ENCODE peak calls at places on chromosomes 12 and 14, in five cellular contexts. One of them, this sample, is unnamed.

GRCh38 chr14:104321151-104322130 is 183.1 kb downstream of the KIF26A start:
- DNase-seq in GM12878: no peak
- DNase-seq in K562: no peak
- DNase-seq in A549: no peak
- DNase-seq in HepG2: no peak
- DNase-seq in this sample: no peak

GRCh38 chr12:124332900-124333299 is 38.0 kb downstream of the RFLNA start:
- DNase-seq in GM12878: no peak
- DNase-seq in K562: no peak
- DNase-seq in A549: no peak
- DNase-seq in HepG2: no peak
- DNase-seq in this sample: no peak

GRCh38 chr14:91311284-91311662 is 66.8 kb upstream of the GPR68 start:
- DNase-seq in GM12878: no peak
- DNase-seq in K562: no peak
- DNase-seq in A549: no peak
- DNase-seq in HepG2: no peak
- DNase-seq in this sample: no peak

GRCh38 chr12:69908208-69908607 is 83.2 kb downstream of the MYRFL start:
- DNase-seq in GM12878: no peak
- DNase-seq in K562: no peak
- DNase-seq in A549: no peak
- DNase-seq in HepG2: no peak
- DNase-seq in this sample: no peak

GRCh38 chr14:80705241-80705980 is 236.1 kb downstream of the CEP128 start:
- DNase-seq in GM12878: no peak
- DNase-seq in K562: no peak
- DNase-seq in A549: no peak
- DNase-seq in HepG2: no peak
- DNase-seq in this sample: no peak

GRCh38 chr12:109833307-109834189 is at the start of gene TRPV4:
- DNase-seq in GM12878: no peak
- DNase-seq in K562: no peak
- DNase-seq in A549: no peak
- DNase-seq in HepG2: no peak
- DNase-seq in this sample: peak

GRCh38 chr14:31510222-31510621 is 22.4 kb upstream of the GPR33 start:
- DNase-seq in GM12878: no peak
- DNase-seq in K562: peak
- DNase-seq in A549: peak
- DNase-seq in HepG2: peak
- DNase-seq in this sample: peak

GRCh38 chr12:109656681-109657262 is 56.9 kb upstream of the FAM222A start:
- DNase-seq in GM12878: no peak
- DNase-seq in K562: no peak
- DNase-seq in A549: no peak
- DNase-seq in HepG2: no peak
- DNase-seq in this sample: no peak

GRCh38 chr14:100290607-100291304 is 15.5 kb downstream of the SLC25A29 start:
- DNase-seq in GM12878: no peak
- DNase-seq in K562: no peak
- DNase-seq in A549: no peak
- DNase-seq in HepG2: peak
- DNase-seq in this sample: no peak

GRCh38 chr14:89721330-89721729 is 233.2 kb downstream of the EFCAB11 start:
- DNase-seq in GM12878: no peak
- DNase-seq in K562: no peak
- DNase-seq in A549: no peak
- DNase-seq in HepG2: no peak
- DNase-seq in this sample: no peak

GRCh38 chr14:96086574-96087077 is 47.5 kb downstream of the C14orf132 start:
- DNase-seq in GM12878: no peak
- DNase-seq in K562: no peak
- DNase-seq in A549: no peak
- DNase-seq in HepG2: no peak
- DNase-seq in this sample: no peak

GRCh38 chr14:56953884-56954283 is 143.6 kb upstream of the OTX2 start:
- DNase-seq in GM12878: no peak
- DNase-seq in K562: no peak
- DNase-seq in A549: no peak
- DNase-seq in HepG2: no peak
- DNase-seq in this sample: peak

GRCh38 chr12:43336962-43337555 is 214.9 kb downstream of the ADAMTS20 start:
- DNase-seq in GM12878: no peak
- DNase-seq in K562: peak
- DNase-seq in A549: peak
- DNase-seq in HepG2: no peak
- DNase-seq in this sample: peak

GRCh38 chr12:116319851-116320621 is 42.5 kb upstream of the MED13L start:
- DNase-seq in GM12878: no peak
- DNase-seq in K562: no peak
- DNase-seq in A549: no peak
- DNase-seq in HepG2: no peak
- DNase-seq in this sample: no peak

GRCh38 chr14:89304972-89305703 is 111.9 kb downstream of the FOXN3 start:
- DNase-seq in GM12878: peak
- DNase-seq in K562: no peak
- DNase-seq in A549: no peak
- DNase-seq in HepG2: no peak
- DNase-seq in this sample: no peak

GRCh38 chr12:58459191-58459590 is 461.1 kb downstream of the LRIG3 start:
- DNase-seq in GM12878: no peak
- DNase-seq in K562: no peak
- DNase-seq in A549: no peak
- DNase-seq in HepG2: no peak
- DNase-seq in this sample: no peak

GRCh38 chr12:109461846-109462766 is 15.0 kb downstream of the KCTD10 start:
- DNase-seq in GM12878: no peak
- DNase-seq in K562: peak
- DNase-seq in A549: peak
- DNase-seq in HepG2: peak
- DNase-seq in this sample: no peak

GRCh38 chr12:15701721-15702156 is 87.4 kb downstream of the EPS8 start:
- DNase-seq in GM12878: no peak
- DNase-seq in K562: no peak
- DNase-seq in A549: no peak
- DNase-seq in HepG2: no peak
- DNase-seq in this sample: no peak

GRCh38 chr14:54487771-54488170 is 1.0 kb downstream of the GMFB start:
- DNase-seq in GM12878: no peak
- DNase-seq in K562: no peak
- DNase-seq in A549: peak
- DNase-seq in HepG2: no peak
- DNase-seq in this sample: peak

GRCh38 chr12:51409846-51410245 is 14.8 kb upstream of the SLC4A8 start:
- DNase-seq in GM12878: no peak
- DNase-seq in K562: no peak
- DNase-seq in A549: no peak
- DNase-seq in HepG2: no peak
- DNase-seq in this sample: peak

GRCh38 chr12:90938451-90938850 is 16.5 kb downstream of the CCER1 start:
- DNase-seq in GM12878: no peak
- DNase-seq in K562: no peak
- DNase-seq in A549: no peak
- DNase-seq in HepG2: no peak
- DNase-seq in this sample: no peak

GRCh38 chr14:104795468-104795780 is at the start of gene AKT1:
- DNase-seq in GM12878: no peak
- DNase-seq in K562: no peak
- DNase-seq in A549: no peak
- DNase-seq in HepG2: no peak
- DNase-seq in this sample: no peak

GRCh38 chr12:97778111-97778510 is 315.5 kb downstream of the RMST start:
- DNase-seq in GM12878: no peak
- DNase-seq in K562: no peak
- DNase-seq in A549: no peak
- DNase-seq in HepG2: no peak
- DNase-seq in this sample: no peak

GRCh38 chr14:74882103-74882920 is 596 bp downstream of the DLST start:
- DNase-seq in GM12878: no peak
- DNase-seq in K562: peak
- DNase-seq in A549: peak
- DNase-seq in HepG2: no peak
- DNase-seq in this sample: peak

GRCh38 chr14:30270200-30271161 is 288.5 kb upstream of the G2E3 start:
- DNase-seq in GM12878: no peak
- DNase-seq in K562: peak
- DNase-seq in A549: peak
- DNase-seq in HepG2: peak
- DNase-seq in this sample: peak

GRCh38 chr12:11718768-11719253 is 69.3 kb downstream of the ETV6 start:
- DNase-seq in GM12878: no peak
- DNase-seq in K562: no peak
- DNase-seq in A549: no peak
- DNase-seq in HepG2: no peak
- DNase-seq in this sample: no peak

GRCh38 chr12:11722071-11722470 is 72.6 kb downstream of the ETV6 start:
- DNase-seq in GM12878: no peak
- DNase-seq in K562: no peak
- DNase-seq in A549: no peak
- DNase-seq in HepG2: no peak
- DNase-seq in this sample: no peak

GRCh38 chr12:11717533-11717961 is 68.1 kb downstream of the ETV6 start:
- DNase-seq in GM12878: peak
- DNase-seq in K562: no peak
- DNase-seq in A549: no peak
- DNase-seq in HepG2: peak
- DNase-seq in this sample: no peak

GRCh38 chr12:11718105-11718504 is 68.6 kb downstream of the ETV6 start:
- DNase-seq in GM12878: no peak
- DNase-seq in K562: no peak
- DNase-seq in A549: no peak
- DNase-seq in HepG2: no peak
- DNase-seq in this sample: no peak

DNA sequence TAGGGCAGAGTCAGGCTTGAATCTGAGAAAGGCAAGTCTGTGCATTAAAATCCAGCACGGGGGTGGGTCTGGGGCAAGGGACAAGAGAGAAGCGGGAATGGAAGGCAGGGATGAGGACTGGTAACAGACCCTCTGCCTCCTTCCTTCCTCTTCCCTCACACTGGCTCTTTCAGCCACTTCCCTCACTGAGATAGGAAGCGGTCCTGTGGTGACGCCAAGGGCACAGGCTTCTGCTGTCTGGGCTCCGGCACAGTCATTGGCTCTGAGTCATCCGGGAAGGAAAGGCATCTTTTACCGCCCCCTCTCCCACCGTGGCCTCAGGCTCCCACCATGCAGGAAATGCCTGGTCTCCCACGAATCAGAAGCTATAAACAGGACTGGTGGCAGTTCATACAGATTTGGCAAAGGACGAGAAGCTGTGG is 70.2 kb downstream of the ETV6 start:
- DNase-seq in GM12878: no peak
- DNase-seq in K562: peak
- DNase-seq in A549: no peak
- DNase-seq in HepG2: no peak
- DNase-seq in this sample: peak
- TF ChIP-seq JUNB in GM12878: peak
- TF ChIP-seq JUNB in K562: no peak
- TF ChIP-seq JUNB in A549: no peak
- TF ChIP-seq JUNB in HepG2: no peak
- TF ChIP-seq JUNB in this sample: no peak

GRCh38 chr14:64649383-64649998 is 54.7 kb upstream of the PLEKHG3 start:
- DNase-seq in GM12878: no peak
- DNase-seq in K562: no peak
- DNase-seq in A549: no peak
- DNase-seq in HepG2: no peak
- DNase-seq in this sample: peak

GRCh38 chr14:64645220-64645891 is 58.9 kb upstream of the PLEKHG3 start:
- DNase-seq in GM12878: no peak
- DNase-seq in K562: no peak
- DNase-seq in A549: no peak
- DNase-seq in HepG2: peak
- DNase-seq in this sample: peak

GRCh38 chr14:64643709-64644108 is 60.5 kb upstream of the PLEKHG3 start:
- DNase-seq in GM12878: no peak
- DNase-seq in K562: no peak
- DNase-seq in A549: no peak
- DNase-seq in HepG2: no peak
- DNase-seq in this sample: no peak

GRCh38 chr14:64644629-64645028 is 59.6 kb upstream of the PLEKHG3 start:
- DNase-seq in GM12878: no peak
- DNase-seq in K562: no peak
- DNase-seq in A549: no peak
- DNase-seq in HepG2: no peak
- DNase-seq in this sample: no peak

GRCh38 chr14:64646103-64646502 is 58.1 kb upstream of the PLEKHG3 start:
- DNase-seq in GM12878: no peak
- DNase-seq in K562: no peak
- DNase-seq in A549: no peak
- DNase-seq in HepG2: no peak
- DNase-seq in this sample: peak
- TF ChIP-seq JUNB in GM12878: no peak
- TF ChIP-seq JUNB in K562: no peak
- TF ChIP-seq JUNB in A549: no peak
- TF ChIP-seq JUNB in HepG2: no peak
- TF ChIP-seq JUNB in this sample: no peak

GRCh38 chr12:5388581-5389535 is 43.0 kb upstream of the NTF3 start:
- DNase-seq in GM12878: no peak
- DNase-seq in K562: no peak
- DNase-seq in A549: no peak
- DNase-seq in HepG2: no peak
- DNase-seq in this sample: no peak
- TF ChIP-seq JUNB in GM12878: no peak
- TF ChIP-seq JUNB in K562: no peak
- TF ChIP-seq JUNB in A549: no peak
- TF ChIP-seq JUNB in HepG2: no peak
- TF ChIP-seq JUNB in this sample: no peak

GRCh38 chr12:101823891-101824290 is 6.9 kb downstream of the GNPTAB start:
- DNase-seq in GM12878: no peak
- DNase-seq in K562: peak
- DNase-seq in A549: peak
- DNase-seq in HepG2: peak
- DNase-seq in this sample: peak
- TF ChIP-seq JUNB in GM12878: no peak
- TF ChIP-seq JUNB in K562: no peak
- TF ChIP-seq JUNB in A549: no peak
- TF ChIP-seq JUNB in HepG2: no peak
- TF ChIP-seq JUNB in this sample: no peak

GRCh38 chr12:507261-507853 is 47.6 kb downstream of the B4GALNT3 start:
- DNase-seq in GM12878: no peak
- DNase-seq in K562: no peak
- DNase-seq in A549: no peak
- DNase-seq in HepG2: no peak
- DNase-seq in this sample: no peak
- TF ChIP-seq JUNB in GM12878: no peak
- TF ChIP-seq JUNB in K562: no peak
- TF ChIP-seq JUNB in A549: no peak
- TF ChIP-seq JUNB in HepG2: no peak
- TF ChIP-seq JUNB in this sample: no peak

GRCh38 chr14:51419685-51420084 is 179.6 kb downstream of the TMX1 start:
- DNase-seq in GM12878: no peak
- DNase-seq in K562: no peak
- DNase-seq in A549: no peak
- DNase-seq in HepG2: no peak
- DNase-seq in this sample: no peak
- TF ChIP-seq JUNB in GM12878: no peak
- TF ChIP-seq JUNB in K562: no peak
- TF ChIP-seq JUNB in A549: no peak
- TF ChIP-seq JUNB in HepG2: no peak
- TF ChIP-seq JUNB in this sample: no peak

GRCh38 chr12:16857456-16857923 is 251.5 kb upstream of the LMO3 start:
- DNase-seq in GM12878: peak
- DNase-seq in K562: no peak
- DNase-seq in A549: no peak
- DNase-seq in HepG2: no peak
- DNase-seq in this sample: no peak
- TF ChIP-seq JUNB in GM12878: no peak
- TF ChIP-seq JUNB in K562: no peak
- TF ChIP-seq JUNB in A549: no peak
- TF ChIP-seq JUNB in HepG2: no peak
- TF ChIP-seq JUNB in this sample: no peak

This sample was measured in GM23338.